ENCODE peak calls at places on chromosome 1, in nine cellular contexts. S is endothelial cell, G is AG10803, U is A673, X is choroid plexus epithelial cell, I is AG04449, T is mammary epithelial cell, W is neural crest cell, L is ascending aorta. Y is an unnamed sample.

GRCh38 chr1:170864238-170864637 is 71.1 kb upstream of the MROH9 start:
- DNase-seq in S (no peak), G (no peak), U (no peak), X (peak), I (no peak), T (no peak), W (no peak), L (no peak), Y (no peak)

GRCh38 chr1:5708266-5708978 is 283.8 kb downstream of the NPHP4 start:
- DNase-seq in S (no peak), G (no peak), U (no peak), X (no peak), I (no peak), T (no peak), W (no peak), L (no peak), Y (no peak)

GRCh38 chr1:10897981-10898728 is 101.7 kb upstream of the CASZ1 start:
- DNase-seq in S (no peak), G (peak), U (no peak), X (no peak), I (no peak), T (peak), W (no peak), L (no peak), Y (no peak)

GRCh38 chr1:165075725-165076370 is 280.7 kb downstream of the LMX1A start:
- DNase-seq in S (peak), G (peak), U (peak), X (peak), I (no peak), T (no peak), W (peak), L (no peak), Y (peak)

GRCh38 chr1:199460933-199461332 is 566.6 kb upstream of the NR5A2 start:
- DNase-seq in S (no peak), G (no peak), U (peak), X (peak), I (no peak), T (no peak), W (no peak), L (no peak), Y (peak)

GRCh38 chr1:202433155-202434043 is 84.9 kb downstream of the PPP1R12B start:
- DNase-seq in S (no peak), G (no peak), U (no peak), X (no peak), I (no peak), T (no peak), W (no peak), L (no peak), Y (no peak)

GRCh38 chr1:112317140-112317539 is 78.9 kb upstream of the CTTNBP2NL start:
- DNase-seq in S (no peak), G (no peak), U (no peak), X (no peak), I (no peak), T (no peak), W (no peak), L (no peak), Y (no peak)

GRCh38 chr1:6414443-6414844 is 5.3 kb downstream of the HES2 start:
- DNase-seq in S (peak), G (peak), U (peak), X (peak), I (no peak), T (peak), W (no peak), L (no peak), Y (peak)

GRCh38 chr1:65429806-65430205 is 9.3 kb downstream of the LEPR start:
- DNase-seq in S (no peak), G (peak), U (no peak), X (peak), I (no peak), T (peak), W (no peak), L (no peak), Y (peak)

DNA sequence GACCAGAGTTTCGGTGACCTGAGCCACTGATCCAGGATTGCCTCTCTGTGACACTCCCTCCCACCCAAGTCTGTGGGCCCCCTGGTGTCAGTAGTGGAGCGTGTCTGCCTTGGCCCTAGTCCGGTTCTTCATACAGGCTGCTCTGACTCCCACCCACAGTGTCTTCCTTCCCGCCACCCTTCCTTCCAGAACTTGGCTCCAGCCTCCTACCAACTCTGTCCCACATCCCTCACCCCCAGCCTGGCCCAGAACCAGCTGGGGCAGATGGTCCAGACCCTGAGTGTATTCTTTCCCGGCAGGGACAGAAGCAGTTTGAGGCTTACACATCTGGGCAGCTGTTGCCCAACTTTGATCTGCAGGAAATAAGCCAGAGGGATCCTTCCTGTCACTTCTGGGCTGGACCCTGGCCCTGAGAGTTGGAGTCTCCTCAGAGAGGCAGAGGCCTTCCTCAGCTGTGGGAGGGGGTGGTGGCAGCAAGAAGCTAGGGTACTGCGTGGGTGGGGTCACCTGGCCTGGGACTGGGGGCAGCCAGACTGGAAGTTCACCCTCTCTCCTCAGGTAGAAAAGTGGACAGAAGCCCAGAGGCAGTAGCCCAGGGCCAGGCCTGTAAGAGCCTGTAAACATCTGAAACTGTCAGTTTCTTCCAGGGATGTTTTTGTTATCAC is 43.1 kb upstream of the EPS8L3 start:
- DNase-seq in S (no peak), G (peak), U (no peak), X (no peak), I (no peak), T (no peak), W (no peak), L (no peak), Y (no peak)
- TF ChIP-seq CTCF in S (no peak), G (no peak), U (no peak), X (peak), I (no peak), T (no peak), W (no peak), L (no peak), Y (peak)

DNA sequence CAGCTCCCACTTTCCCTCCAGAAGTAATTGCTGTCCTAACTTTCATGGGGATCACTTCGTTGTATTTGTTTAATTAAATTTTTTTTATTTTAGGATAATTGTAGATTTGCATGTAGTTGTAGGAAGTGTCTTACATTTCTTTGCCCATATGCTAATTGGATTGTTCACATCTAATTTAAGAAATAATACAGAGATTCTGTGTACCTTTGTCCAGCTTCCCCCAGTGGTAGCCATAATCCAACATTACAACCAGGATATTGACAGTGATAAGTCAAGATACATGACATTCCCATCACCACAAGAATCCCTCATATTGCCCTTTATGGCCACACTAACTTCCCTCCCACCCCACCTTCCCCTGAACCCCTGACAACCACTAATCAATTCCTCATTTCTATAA is 136.6 kb downstream of the PRDM2 start:
- DNase-seq in S (no peak), G (no peak), U (no peak), X (no peak), I (no peak), T (no peak), W (no peak), L (no peak), Y (no peak)
- TF ChIP-seq CTCF in S (no peak), G (no peak), U (no peak), X (no peak), I (no peak), T (no peak), W (no peak), L (no peak), Y (no peak)

DNA sequence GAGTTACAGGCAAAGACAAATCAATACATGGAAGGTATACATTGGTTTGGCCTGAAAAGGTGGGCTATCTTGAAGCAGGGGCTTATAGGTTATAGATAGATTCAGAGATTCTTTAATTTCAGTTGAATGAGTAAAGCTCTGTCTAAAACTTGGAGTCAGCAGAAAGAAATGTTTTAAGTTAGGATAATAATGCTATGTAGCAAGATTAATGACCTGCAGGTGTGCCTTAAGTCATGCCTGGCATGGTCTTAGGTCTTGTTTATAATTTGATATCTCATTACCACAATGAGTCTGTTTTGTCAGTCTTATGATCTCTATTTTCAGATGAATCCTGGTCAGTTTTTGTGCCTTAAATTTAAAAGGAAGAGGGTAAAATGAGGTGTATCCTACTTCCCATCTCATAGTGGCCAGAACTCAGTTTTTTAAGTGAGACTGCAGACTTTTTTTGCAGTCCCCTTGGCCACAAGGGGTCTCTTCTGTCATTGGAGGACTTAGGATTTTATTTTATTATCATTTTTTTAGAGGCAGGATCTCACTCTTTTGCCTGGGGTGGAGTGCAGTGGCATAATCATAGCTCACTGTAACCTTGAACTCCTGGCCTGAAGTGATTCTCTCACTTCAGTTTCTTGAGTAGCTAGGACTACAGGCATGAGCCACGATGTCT is 21.3 kb upstream of the PGBD2 start:
- DNase-seq in S (no peak), G (no peak), U (no peak), X (no peak), I (no peak), T (no peak), W (no peak), L (no peak), Y (no peak)
- TF ChIP-seq CTCF in S (peak), G (no peak), U (peak), X (peak), I (no peak), T (no peak), W (peak), L (no peak), Y (peak)

GRCh38 chr1:210373878-210374599 is 45.3 kb downstream of the HHAT start:
- DNase-seq in S (peak), G (peak), U (peak), X (peak), I (peak), T (peak), W (peak), L (no peak), Y (peak)
- TF ChIP-seq CTCF in S (peak), G (peak), U (peak), X (peak), I (peak), T (peak), W (peak), L (peak), Y (peak)

DNA sequence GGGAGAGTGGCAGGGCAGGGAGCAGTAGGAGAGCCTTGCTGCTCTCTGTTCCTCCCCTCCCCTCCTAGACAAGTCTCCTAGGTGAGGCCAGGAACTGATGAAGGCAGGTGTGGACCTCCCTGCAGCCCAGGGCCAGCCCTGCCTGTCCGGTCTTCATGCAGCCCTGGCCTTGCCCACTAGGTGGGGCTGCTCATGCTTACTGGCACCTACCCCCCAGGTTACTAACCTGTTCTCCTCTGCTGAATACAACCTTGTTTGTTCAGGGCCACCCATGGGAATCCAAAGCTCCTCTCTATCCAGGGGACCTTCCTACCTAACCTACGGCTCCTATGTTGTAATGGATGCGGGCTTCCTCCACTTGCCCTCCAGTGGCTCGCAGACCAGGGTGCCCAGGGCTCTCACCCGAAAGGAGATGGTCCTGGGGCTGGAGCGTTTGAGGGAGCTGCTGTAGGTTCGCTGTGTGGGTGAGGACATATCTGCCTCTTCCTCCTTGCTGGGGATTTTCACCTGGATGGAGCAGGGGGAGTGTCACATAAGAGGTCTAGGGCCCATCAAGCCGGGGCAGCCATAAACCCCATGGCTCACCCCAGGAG is 7.9 kb upstream of the TNNT2 start:
- DNase-seq in S (peak), G (peak), U (peak), X (peak), I (no peak), T (peak), W (peak), L (no peak), Y (no peak)
- TF ChIP-seq CTCF in S (peak), G (peak), U (peak), X (peak), I (peak), T (peak), W (peak), L (peak), Y (peak)